ENCODE peak calls at places on chromosomes 12 and 14, in four cellular contexts. K is epithelial cell of prostate, M is upper lobe of left lung, E is fibroblast of lung. R is an unnamed sample.

GRCh38 chr14:90871605-90872233 is 55.5 kb upstream of the TTC7B start:
- DNase-seq in K (peak), M (no peak), E (peak), R (peak)

GRCh38 chr12:116719661-116720060 is 18.2 kb downstream of the SPRING1 start:
- DNase-seq in K (no peak), M (no peak), E (no peak), R (no peak)

GRCh38 chr12:47870175-47870781 is 34.5 kb downstream of the VDR start:
- DNase-seq in K (no peak), M (no peak), E (peak), R (no peak)

GRCh38 chr12:1013618-1014489 is 22.8 kb downstream of the ERC1 start:
- DNase-seq in K (peak), M (no peak), E (peak), R (peak)

GRCh38 chr12:54135621-54136027 is 53.2 kb downstream of the SMUG1 start:
- DNase-seq in K (no peak), M (no peak), E (no peak), R (no peak)

GRCh38 chr12:50390284-50390683 is 6.1 kb downstream of the FAM186A start:
- DNase-seq in K (no peak), M (no peak), E (peak), R (peak)

GRCh38 chr14:54976316-54976715 is 50.6 kb downstream of the WDHD1 start:
- DNase-seq in K (no peak), M (no peak), E (peak), R (peak)

GRCh38 chr12:111773801-111774551 is 7.2 kb downstream of the ALDH2 start:
- DNase-seq in K (peak), M (no peak), E (peak), R (peak)

GRCh38 chr14:92565040-92565717 is 51.6 kb downstream of the RIN3 start:
- DNase-seq in K (no peak), M (no peak), E (no peak), R (peak)

GRCh38 chr14:92561906-92562489 is 48.4 kb downstream of the RIN3 start:
- DNase-seq in K (no peak), M (no peak), E (no peak), R (no peak)

GRCh38 chr14:92563359-92563758 is 49.8 kb downstream of the RIN3 start:
- DNase-seq in K (peak), M (no peak), E (peak), R (no peak)

GRCh38 chr14:92565718-92566115 is 52.1 kb downstream of the RIN3 start:
- DNase-seq in K (no peak), M (no peak), E (no peak), R (peak)

GRCh38 chr14:92564361-92565039 is 50.9 kb downstream of the RIN3 start:
- DNase-seq in K (no peak), M (peak), E (no peak), R (no peak)
- H3K27ac ChIP-seq in K (peak), M (peak), E (no peak), R (no peak)

DNA sequence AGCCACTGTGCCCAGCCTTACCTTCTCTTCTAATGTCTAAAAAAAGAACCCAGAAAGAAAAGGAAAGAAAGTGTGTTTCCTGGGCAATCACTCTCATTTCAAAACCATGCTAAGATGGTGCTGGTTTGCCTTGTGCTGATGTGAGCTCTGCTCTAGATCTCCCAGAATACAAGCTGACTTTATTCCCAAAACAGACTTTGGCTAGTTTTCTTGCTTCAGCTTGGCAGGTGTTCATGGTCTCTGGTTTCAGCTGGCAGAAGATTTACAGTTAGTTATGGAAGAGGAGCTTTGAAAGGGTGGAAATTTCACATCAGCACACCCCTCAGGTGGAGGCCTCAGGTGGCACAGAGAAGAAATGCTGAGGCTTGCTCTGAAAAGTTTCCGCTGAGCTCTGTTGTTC is 34.4 kb downstream of the PPP1R36 start:
- DNase-seq in K (no peak), M (no peak), E (no peak), R (no peak)
- H3K27ac ChIP-seq in K (no peak), M (no peak), E (no peak), R (no peak)

GRCh38 chr14:61540931-61541330 is 154.4 kb upstream of the HIF1A start:
- DNase-seq in K (no peak), M (no peak), E (no peak), R (no peak)

GRCh38 chr14:61536661-61537566 is 158.4 kb upstream of the HIF1A start:
- DNase-seq in K (no peak), M (no peak), E (no peak), R (no peak)

GRCh38 chr14:61537567-61538463 is 157.5 kb upstream of the HIF1A start:
- DNase-seq in K (peak), M (no peak), E (peak), R (peak)

GRCh38 chr14:61539631-61540030 is 155.7 kb upstream of the HIF1A start:
- DNase-seq in K (no peak), M (no peak), E (no peak), R (no peak)

GRCh38 chr14:61538464-61539022 is 156.8 kb upstream of the HIF1A start:
- DNase-seq in K (no peak), M (no peak), E (no peak), R (no peak)
- H3K27ac ChIP-seq in K (peak), M (peak), E (no peak), R (peak)

GRCh38 chr14:69666698-69667211 is 55.4 kb downstream of the SUSD6 start:
- DNase-seq in K (no peak), M (no peak), E (peak), R (no peak)
- H3K27ac ChIP-seq in K (no peak), M (peak), E (peak), R (no peak)

DNA sequence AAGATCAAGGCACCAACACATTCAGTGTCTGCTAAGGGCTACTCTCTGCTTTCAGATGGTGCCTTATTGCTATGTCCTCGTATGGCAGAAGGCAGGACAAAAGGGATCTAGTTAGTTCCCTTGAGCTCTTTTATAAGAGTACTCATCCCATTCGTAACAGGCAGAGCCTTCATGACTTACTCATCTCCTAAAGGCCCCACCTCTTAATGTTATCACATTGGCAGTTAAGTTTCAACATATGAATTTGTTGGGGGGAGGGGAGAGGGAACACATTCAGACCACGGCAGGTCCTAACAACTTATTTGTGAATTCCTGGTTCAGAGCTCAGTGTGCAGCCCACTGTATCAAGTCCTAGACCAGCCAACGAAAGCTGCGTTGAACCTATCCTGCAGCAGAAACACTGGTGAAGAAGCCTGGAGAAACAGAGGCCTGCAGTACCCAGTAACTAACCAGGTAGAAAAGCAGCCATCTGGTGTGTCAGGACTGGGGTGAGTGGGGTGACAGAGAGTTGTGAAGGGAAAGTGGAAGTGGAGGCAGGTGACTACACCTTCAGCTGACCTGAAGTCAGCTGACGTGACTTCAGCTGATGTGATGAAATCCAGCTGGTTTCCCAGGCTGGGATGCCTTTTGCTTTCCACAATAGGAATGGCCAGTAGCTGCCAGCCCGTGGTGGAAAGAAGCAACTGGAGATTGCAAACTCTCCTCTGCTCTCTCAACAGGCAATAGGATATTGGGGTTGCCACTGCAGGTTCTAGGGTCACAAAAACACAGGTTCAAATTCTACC is 101.6 kb upstream of the PLXNC1 start:
- DNase-seq in K (peak), M (no peak), E (no peak), R (peak)
- H3K27ac ChIP-seq in K (peak), M (no peak), E (no peak), R (peak)

DNA sequence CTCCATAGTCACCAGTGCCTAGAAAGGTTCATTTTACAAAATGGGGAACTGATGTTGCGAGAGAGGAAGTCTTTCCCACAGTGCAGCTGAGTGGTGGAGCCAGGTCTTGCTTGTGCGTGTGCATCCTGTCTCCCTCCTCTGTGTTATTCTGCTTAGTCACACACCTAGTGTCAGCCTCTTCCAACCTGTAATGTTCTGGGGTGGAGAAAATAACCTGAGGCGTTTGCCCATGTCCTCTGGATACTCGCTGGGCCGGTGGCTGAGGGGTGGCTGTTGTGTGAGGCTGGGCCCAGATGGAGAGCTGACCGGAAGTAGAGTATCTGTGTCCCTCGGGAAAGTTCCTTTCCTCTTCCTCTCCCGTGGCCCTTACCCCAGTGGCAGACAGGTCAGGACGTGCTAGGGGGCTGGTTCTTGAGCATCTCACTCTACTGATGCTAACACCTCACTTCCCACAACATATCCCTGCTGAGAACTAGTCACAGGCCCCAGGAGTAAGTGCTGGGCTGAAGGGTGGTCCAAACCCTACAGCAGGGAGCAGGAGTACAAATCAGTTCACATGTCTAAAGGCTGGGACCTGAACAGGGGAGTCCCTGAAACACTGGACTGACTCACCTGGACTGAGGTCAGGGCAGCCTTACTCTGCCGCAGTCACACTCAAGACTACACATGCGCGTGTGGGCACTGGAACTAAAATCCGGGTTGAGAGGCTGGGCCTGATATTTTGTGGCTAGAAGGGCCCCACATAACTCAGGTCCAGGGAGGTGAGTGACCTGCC is 7.0 kb downstream of the MLF2 start:
- DNase-seq in K (peak), M (no peak), E (no peak), R (peak)
- H3K27ac ChIP-seq in K (peak), M (peak), E (no peak), R (peak)

DNA sequence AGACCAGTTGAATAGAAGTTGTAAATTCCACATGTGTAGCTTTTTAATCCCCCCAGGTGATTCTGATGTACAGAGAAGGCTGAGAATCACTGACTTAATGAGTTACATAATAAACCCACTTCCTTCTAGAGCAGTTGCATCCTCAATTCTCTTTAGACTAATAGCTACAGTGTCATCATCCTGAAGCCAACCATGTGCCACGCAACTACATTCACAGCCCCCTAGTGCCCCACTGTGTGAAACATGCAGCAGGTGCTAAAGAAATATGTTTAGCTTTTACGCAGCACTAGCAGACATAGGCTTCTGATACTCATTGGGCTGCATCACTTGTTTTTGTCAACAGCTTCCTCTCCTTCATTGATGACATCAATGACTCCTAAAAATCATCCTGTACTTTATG is 1168.3 kb downstream of the BCL11B start:
- DNase-seq in K (no peak), M (no peak), E (no peak), R (no peak)
- H3K27ac ChIP-seq in K (no peak), M (no peak), E (no peak), R (no peak)

GRCh38 chr14:71107921-71108320 is 200.7 kb downstream of the PCNX1 start:
- DNase-seq in K (no peak), M (no peak), E (no peak), R (no peak)
- H3K27ac ChIP-seq in K (no peak), M (no peak), E (no peak), R (no peak)

DNA sequence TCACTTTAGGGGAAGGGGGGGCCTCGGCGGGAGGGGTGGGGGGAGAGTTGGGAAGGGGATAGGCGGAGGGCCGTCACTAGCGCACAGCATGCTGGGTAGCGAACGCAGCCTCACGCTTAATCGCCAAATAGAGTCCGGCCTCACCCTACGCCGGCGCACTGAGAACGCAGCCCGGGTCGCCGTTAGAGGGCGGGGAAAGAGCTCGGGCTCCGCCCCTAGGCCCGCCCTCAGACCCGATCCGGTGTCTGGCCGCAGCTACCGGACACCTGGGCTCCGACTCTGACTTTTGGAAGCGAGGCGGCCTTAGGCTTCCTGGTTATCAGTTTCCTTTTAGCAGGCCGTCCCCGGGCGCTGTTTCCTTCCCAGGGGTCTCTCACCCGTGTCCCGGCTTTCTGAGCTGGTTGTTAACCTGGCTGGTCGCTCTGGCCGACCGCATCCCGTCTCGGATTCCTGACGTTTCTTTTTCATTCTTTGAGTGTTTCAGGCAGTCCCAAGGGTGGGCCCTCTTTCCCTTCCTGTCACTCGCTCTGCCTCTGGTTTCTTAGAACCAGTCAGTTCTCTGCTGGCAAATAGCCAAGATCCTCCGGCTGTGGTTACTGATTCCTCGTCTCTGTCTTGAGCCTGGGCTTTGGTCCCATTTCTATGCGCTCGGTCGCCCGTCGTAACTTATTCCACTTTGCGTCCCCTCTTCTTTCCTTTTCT is 367 bp upstream of the STRN3 start:
- DNase-seq in K (peak), M (peak), E (peak), R (peak)
- H3K27ac ChIP-seq in K (peak), M (peak), E (peak), R (peak)

DNA sequence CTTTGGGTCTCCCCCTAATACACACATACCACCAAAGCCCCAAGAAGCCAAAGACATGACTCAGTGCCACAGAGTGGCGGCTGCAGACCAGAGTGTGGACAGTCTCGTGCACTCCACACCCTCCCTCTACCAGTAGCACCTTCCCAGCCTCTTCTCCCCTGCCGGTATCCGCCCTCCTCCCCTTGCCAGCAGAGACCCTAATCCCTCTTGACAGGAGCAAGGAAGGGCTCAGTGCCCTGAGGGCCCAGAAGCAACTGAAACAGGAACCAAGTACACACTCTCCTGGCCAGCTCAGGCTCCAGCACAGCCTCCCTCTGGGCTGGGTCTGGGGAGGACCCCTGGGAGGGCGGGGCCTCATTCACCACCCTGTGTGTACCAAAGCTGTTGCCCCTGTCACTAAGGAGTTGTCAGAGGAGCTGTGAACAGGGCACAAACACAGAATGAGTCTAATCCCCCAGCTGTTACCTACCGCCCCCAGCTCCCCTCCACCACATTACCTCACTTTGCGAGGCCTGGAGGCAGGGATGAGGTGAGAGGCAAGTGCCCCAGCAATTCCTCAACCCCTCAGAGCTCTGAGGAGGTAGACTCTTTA is 8.2 kb downstream of the SPRYD3 start:
- DNase-seq in K (no peak), M (no peak), E (no peak), R (no peak)
- H3K27ac ChIP-seq in K (no peak), M (peak), E (no peak), R (no peak)